ENCODE peak calls at places on chromosomes 6 and 20, in four cellular contexts. O is GM12865, T is gastrocnemius medialis, J is A549. K is an unnamed sample.

GRCh38 chr20:61157301-61157700 is 94.8 kb upstream of the CDH4 start:
- DNase-seq in O (no peak), T (no peak), J (no peak), K (no peak)

GRCh38 chr20:54154439-54154838 is 19.3 kb downstream of the CYP24A1 start:
- DNase-seq in O (no peak), T (no peak), J (peak; percentile 48), K (no peak)

GRCh38 chr6:167709196-167709595 is 117.5 kb upstream of the AFDN start:
- DNase-seq in O (no peak), T (no peak), J (no peak), K (no peak)

GRCh38 chr6:26311385-26312095 is 53.5 kb upstream of the BTN3A2 start:
- DNase-seq in O (peak; percentile 85), T (peak; percentile 33), J (peak; percentile 82), K (peak; percentile 57)

GRCh38 chr6:106825156-106825555 is 149.4 kb downstream of the CD24 start:
- DNase-seq in O (no peak), T (no peak), J (peak; percentile 7), K (no peak)

GRCh38 chr6:131602913-131603312 is 25.1 kb downstream of the MED23 start:
- DNase-seq in O (no peak), T (no peak), J (peak; percentile 33), K (no peak)

GRCh38 chr6:51866867-51867266 is 220.5 kb downstream of the PKHD1 start:
- DNase-seq in O (no peak), T (no peak), J (no peak), K (no peak)

GRCh38 chr20:38073307-38074010 is 39.9 kb downstream of the RPRD1B start:
- DNase-seq in O (peak; percentile 70), T (peak; percentile 52), J (peak; percentile 22), K (no peak)

GRCh38 chr6:80733645-80734044 is 627.2 kb downstream of the BCKDHB start:
- DNase-seq in O (no peak), T (no peak), J (no peak), K (no peak)

GRCh38 chr6:109242923-109243322 is 139.3 kb downstream of the CD164 start:
- DNase-seq in O (no peak), T (no peak), J (no peak), K (no peak)

GRCh38 chr6:20246107-20246506 is 33.8 kb upstream of the MBOAT1 start:
- DNase-seq in O (no peak), T (no peak), J (no peak), K (no peak)

GRCh38 chr6:135144678-135145508 is 36.2 kb upstream of the MYB start:
- DNase-seq in O (peak; percentile 62), T (no peak), J (peak; percentile 17), K (no peak)

GRCh38 chr6:52557389-52558265 is 19.2 kb downstream of the TRAM2 start:
- DNase-seq in O (no peak), T (no peak), J (no peak), K (no peak)

GRCh38 chr20:44183282-44183681 is 3.7 kb downstream of the JPH2 start:
- DNase-seq in O (no peak), T (no peak), J (no peak), K (no peak)

GRCh38 chr20:49674383-49675352 is 39.0 kb downstream of the B4GALT5 start:
- DNase-seq in O (no peak), T (no peak), J (peak; percentile 93), K (no peak)

GRCh38 chr20:60177080-60177479 is 218.9 kb downstream of the CDH26 start:
- DNase-seq in O (no peak), T (no peak), J (no peak), K (no peak)

GRCh38 chr6:11265932-11266331 is 33.5 kb upstream of the NEDD9 start:
- DNase-seq in O (no peak), T (no peak), J (no peak), K (no peak)
- H3K4me3 ChIP-seq in O (no peak overlapping the region), T (no peak overlapping the region), J (no peak overlapping the region), K (no peak overlapping the region)

DNA sequence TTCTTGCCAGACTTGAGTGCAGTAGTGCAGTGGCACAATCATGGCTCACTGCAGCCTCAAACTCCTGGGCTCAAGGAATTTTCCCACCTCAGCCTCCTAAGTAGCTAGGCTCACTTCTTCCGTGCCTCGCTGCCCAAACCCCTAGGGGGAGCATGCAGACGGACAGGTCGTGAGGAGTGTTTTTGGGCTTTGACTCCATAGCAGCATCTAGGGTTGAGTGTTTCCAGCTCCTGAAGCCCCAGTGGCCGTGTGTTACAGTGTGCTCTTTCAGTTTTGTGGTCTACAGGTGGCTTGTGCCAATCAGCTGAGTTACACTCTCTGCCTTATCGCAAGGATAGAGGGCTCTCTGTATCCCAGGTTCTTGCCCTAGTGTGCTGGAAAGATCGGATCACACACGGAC is 33.4 kb downstream of the NCOA3 start:
- DNase-seq in O (peak; percentile 51), T (no peak), J (peak; percentile 55), K (no peak)
- TF ChIP-seq CTCF in O (peak; percentile 39), T (no peak), J (peak; percentile 13), K (peak; percentile 56)

DNA sequence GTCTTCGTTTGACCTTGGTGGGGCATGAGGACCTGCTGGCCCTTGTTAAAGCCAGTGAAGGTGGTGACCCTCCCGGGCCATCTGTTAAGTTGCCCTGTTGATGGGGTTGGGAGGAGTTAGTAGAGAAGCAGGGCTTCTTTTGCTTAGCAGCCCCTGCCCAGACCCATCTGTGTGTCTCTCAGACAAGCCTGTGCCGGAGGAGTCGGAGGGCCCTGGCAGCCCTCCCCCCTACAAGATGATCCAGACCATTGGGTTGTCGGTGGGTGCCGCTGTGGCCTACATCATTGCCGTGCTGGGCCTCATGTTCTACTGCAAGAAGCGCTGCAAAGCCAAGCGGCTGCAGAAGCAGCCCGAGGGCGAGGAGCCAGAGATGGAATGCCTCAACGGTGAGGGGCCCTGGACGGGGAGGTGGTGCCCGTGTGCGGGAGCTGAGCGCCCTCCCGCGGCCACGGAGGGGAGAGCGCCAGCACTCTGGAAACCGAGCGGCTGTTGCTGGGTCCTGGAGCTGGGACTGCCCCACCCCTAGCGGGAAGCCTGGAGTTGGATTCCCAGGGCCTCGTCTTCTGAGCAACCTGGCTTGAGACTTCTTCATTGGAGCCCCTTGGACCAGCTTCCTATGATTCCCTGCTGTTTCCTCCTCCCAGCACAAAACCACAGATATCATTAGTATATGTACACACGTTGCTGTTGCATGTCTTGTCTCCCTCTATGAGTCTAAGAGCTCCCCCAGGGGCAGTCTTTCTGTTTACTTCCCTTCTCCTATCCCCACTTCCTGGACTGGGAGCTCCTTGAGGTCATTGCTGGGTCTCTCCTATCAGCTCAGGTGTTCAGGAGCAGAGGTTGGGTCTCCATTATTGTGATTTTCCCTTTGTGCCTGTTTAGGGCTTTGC is 27.6 kb upstream of the SRF start:
- DNase-seq in O (peak; percentile 77), T (peak; percentile 80), J (peak; percentile 59), K (no peak)
- H3K4me3 ChIP-seq in O (no peak overlapping the region), T (no peak overlapping the region), J (no peak overlapping the region), K (no peak overlapping the region)

GRCh38 chr6:166032366-166033171 is 135.1 kb downstream of the TBXT start:
- DNase-seq in O (peak; percentile 9), T (peak; percentile 18), J (peak; percentile 89), K (no peak)
- TF ChIP-seq CTCF in O (peak; percentile 26), T (no peak), J (no peak), K (peak; percentile 43)

GRCh38 chr6:15239606-15240364 is 6.1 kb upstream of the JARID2 start:
- DNase-seq in O (no peak), T (no peak), J (no peak), K (no peak)
- H3K4me3 ChIP-seq in O (no peak overlapping the region), T (no peak overlapping the region), J (no peak overlapping the region), K (no peak overlapping the region)

DNA sequence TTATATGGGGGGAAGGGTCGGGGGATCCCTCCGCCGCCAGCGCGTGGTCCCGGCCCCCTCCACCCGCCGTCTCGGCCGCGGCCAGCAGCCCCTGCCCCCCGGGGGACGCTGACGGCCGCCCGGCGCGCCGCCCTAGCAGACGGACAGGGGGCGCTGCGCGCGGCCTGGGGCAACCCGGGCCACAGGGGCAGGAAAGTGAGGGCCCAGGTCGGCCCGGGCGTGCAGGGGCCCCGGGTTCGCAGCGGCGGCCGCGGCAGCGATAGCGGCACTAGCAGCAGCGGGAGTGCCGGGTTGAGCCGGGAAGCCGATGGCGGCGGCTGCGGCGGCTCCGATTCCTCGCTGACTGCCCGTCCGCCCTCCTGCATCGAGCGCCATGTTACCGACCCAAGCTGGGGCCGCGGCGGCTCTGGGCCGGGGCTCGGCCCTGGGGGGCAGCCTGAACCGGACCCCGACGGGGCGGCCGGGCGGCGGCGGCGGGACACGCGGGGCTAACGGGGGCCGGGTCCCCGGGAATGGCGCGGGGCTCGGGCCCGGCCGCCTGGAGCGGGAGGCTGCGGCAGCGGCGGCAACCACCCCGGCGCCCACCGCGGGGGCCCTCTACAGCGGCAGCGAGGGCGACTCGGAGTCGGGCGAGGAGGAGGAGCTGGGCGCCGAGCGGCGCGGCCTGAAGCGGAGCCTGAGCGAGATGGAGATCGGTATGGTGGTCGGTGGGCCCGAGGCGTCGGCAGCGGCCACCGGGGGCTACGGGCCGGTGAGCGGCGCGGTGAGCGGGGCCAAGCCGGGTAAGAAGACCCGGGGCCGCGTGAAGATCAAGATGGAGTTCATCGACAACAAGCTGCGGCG is 436 bp downstream of the SRF start:
- DNase-seq in O (no peak), T (no peak), J (no peak), K (no peak)
- TF ChIP-seq CTCF in O (peak; percentile 73), T (peak; percentile 85), J (peak; percentile 64), K (peak; percentile 54)

DNA sequence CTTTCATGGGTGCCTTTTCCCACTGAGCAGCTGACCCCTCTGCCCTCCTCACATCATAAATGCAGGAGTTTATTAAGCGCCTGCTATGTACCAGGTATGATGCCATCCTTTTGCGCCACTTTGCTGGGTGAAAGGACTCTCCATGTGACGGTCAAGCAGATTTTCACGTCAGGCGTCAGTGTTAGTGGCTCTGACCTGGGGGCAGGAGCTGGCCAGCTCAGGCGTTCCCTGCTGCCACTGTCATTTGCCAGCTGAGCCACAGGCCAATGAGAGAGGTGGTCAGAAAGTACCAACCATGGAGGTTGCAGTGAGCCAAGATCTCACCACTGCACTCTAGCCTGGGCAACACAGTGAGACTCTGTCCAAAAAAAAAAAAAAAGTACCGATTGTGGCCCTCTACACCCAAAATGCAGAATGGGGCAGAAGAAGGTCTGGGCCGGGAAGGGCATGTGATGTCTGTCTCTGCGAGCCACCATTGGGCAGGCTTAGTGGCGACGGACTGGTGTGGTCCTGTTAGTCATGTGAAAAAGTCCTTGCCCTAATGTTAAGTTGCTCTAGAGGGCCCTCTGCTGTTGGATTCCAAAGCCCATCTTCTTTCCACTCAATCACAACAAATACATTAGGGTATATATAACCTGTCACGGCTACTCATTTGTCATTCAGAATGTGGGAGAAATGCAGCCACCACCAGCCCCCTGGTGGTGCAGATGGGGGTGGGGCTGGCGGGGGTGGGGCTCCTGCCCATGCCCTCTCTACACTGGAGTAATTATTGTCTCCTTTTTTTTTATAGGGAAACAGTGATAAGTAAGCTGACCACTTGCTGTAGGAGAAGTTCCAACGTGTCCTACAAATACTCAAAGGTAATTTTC is 18.4 kb upstream of the SLC22A1 start:
- DNase-seq in O (peak; percentile 53), T (no peak), J (peak; percentile 41), K (no peak)
- H3K4me3 ChIP-seq in O (no peak overlapping the region), T (no peak overlapping the region), J (no peak overlapping the region), K (no peak overlapping the region)

DNA sequence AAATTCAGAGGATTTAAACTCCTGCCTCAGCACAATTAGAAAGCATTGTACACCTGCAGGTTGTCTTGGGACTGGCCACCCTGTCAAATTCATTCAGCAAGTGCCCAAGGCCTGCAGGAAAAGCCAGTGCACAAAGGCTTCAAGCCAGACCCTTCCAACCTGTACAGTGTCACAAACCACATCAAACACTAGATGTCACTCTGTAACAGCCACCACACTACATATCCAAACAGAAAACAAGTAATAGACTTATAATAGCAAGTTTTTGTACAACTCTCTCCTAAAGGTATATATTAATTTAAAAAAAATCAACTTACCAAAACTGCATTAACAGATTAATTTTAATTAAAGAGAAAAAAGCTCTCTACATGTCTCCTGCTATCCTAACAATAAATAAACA is 47.6 kb downstream of the RALGAPA2 start:
- DNase-seq in O (peak; percentile 62), T (no peak), J (peak; percentile 66), K (peak; percentile 26)
- TF ChIP-seq CTCF in O (peak; percentile 65), T (peak; percentile 67), J (peak; percentile 75), K (peak; percentile 69)

GRCh38 chr6:45539124-45539523 is 161.4 kb upstream of the SUPT3H start:
- DNase-seq in O (no peak), T (no peak), J (no peak), K (no peak)
- H3K4me3 ChIP-seq in O (no peak overlapping the region), T (no peak overlapping the region), J (no peak overlapping the region), K (no peak overlapping the region)

K was measured in GM12864.